ENCODE peak calls at places on chromosomes 5 and 9, in five cellular contexts. One of them, this sample, is unnamed.

GRCh38 chr5:61496406-61497307 is 164.6 kb downstream of the ZSWIM6 start:
- ATAC-seq in pancreas: no peak
- ATAC-seq in right cardiac atrium: peak; percentile 72
- ATAC-seq in natural killer cell: no peak
- ATAC-seq in activated T-cell treated with anti-CD3 and anti-CD28 coated beads, Interleukin-2, amount 50 U/mL, for 72 hours: no peak
- ATAC-seq in this sample: no peak

GRCh38 chr5:132656774-132657355 is 1.1 kb upstream of the IL13 start:
- ATAC-seq in pancreas: no peak
- ATAC-seq in right cardiac atrium: peak; percentile 20
- ATAC-seq in natural killer cell: no peak
- ATAC-seq in activated T-cell treated with anti-CD3 and anti-CD28 coated beads, Interleukin-2, amount 50 U/mL, for 72 hours: peak; percentile 20
- ATAC-seq in this sample: no peak

GRCh38 chr9:71944754-71945409 is 33.4 kb downstream of the C9orf85 start:
- ATAC-seq in pancreas: no peak
- ATAC-seq in right cardiac atrium: no peak
- ATAC-seq in natural killer cell: no peak
- ATAC-seq in activated T-cell treated with anti-CD3 and anti-CD28 coated beads, Interleukin-2, amount 50 U/mL, for 72 hours: no peak
- ATAC-seq in this sample: no peak

GRCh38 chr5:83911367-83911919 is 190.8 kb upstream of the HAPLN1 start:
- ATAC-seq in pancreas: no peak
- ATAC-seq in right cardiac atrium: no peak
- ATAC-seq in natural killer cell: no peak
- ATAC-seq in activated T-cell treated with anti-CD3 and anti-CD28 coated beads, Interleukin-2, amount 50 U/mL, for 72 hours: no peak
- ATAC-seq in this sample: no peak

GRCh38 chr9:135968083-135968476 is 6.9 kb upstream of the UBAC1 start:
- ATAC-seq in pancreas: no peak
- ATAC-seq in right cardiac atrium: no peak
- ATAC-seq in natural killer cell: no peak
- ATAC-seq in activated T-cell treated with anti-CD3 and anti-CD28 coated beads, Interleukin-2, amount 50 U/mL, for 72 hours: no peak
- ATAC-seq in this sample: no peak

GRCh38 chr9:84990850-84991505 is 321.4 kb downstream of the NTRK2 start:
- ATAC-seq in pancreas: no peak
- ATAC-seq in right cardiac atrium: no peak
- ATAC-seq in natural killer cell: no peak
- ATAC-seq in activated T-cell treated with anti-CD3 and anti-CD28 coated beads, Interleukin-2, amount 50 U/mL, for 72 hours: no peak
- ATAC-seq in this sample: no peak

GRCh38 chr9:105457560-105458294 is 9.9 kb downstream of the FSD1L start:
- ATAC-seq in pancreas: peak; percentile 88
- ATAC-seq in right cardiac atrium: peak; percentile 77
- ATAC-seq in natural killer cell: no peak
- ATAC-seq in activated T-cell treated with anti-CD3 and anti-CD28 coated beads, Interleukin-2, amount 50 U/mL, for 72 hours: no peak
- ATAC-seq in this sample: no peak

GRCh38 chr5:143931389-143931984 is 119.5 kb downstream of the HMHB1 start:
- ATAC-seq in pancreas: no peak
- ATAC-seq in right cardiac atrium: peak; percentile 70
- ATAC-seq in natural killer cell: no peak
- ATAC-seq in activated T-cell treated with anti-CD3 and anti-CD28 coated beads, Interleukin-2, amount 50 U/mL, for 72 hours: no peak
- ATAC-seq in this sample: no peak

GRCh38 chr9:72588336-72588735 is 66.9 kb downstream of the TMC1 start:
- ATAC-seq in pancreas: no peak
- ATAC-seq in right cardiac atrium: no peak
- ATAC-seq in natural killer cell: no peak
- ATAC-seq in activated T-cell treated with anti-CD3 and anti-CD28 coated beads, Interleukin-2, amount 50 U/mL, for 72 hours: no peak
- ATAC-seq in this sample: no peak

GRCh38 chr9:101465330-101465915 is 29.8 kb upstream of the ALDOB start:
- ATAC-seq in pancreas: peak; percentile 76
- ATAC-seq in right cardiac atrium: peak; percentile 88
- ATAC-seq in natural killer cell: no peak
- ATAC-seq in activated T-cell treated with anti-CD3 and anti-CD28 coated beads, Interleukin-2, amount 50 U/mL, for 72 hours: peak; percentile 65
- ATAC-seq in this sample: no peak

GRCh38 chr5:160211352-160211751 is 18.0 kb upstream of the FABP6 start:
- ATAC-seq in pancreas: no peak
- ATAC-seq in right cardiac atrium: peak; percentile 89
- ATAC-seq in natural killer cell: no peak
- ATAC-seq in activated T-cell treated with anti-CD3 and anti-CD28 coated beads, Interleukin-2, amount 50 U/mL, for 72 hours: no peak
- ATAC-seq in this sample: no peak

GRCh38 chr9:87959916-87960581 is 14.3 kb downstream of the CDK20 start:
- ATAC-seq in pancreas: peak; percentile 83
- ATAC-seq in right cardiac atrium: no peak
- ATAC-seq in natural killer cell: no peak
- ATAC-seq in activated T-cell treated with anti-CD3 and anti-CD28 coated beads, Interleukin-2, amount 50 U/mL, for 72 hours: no peak
- ATAC-seq in this sample: no peak

This sample was measured in activated CD4-positive, CD25-positive, alpha-beta regulatory T cell treated with anti-CD3 and anti-CD28 coated beads, Interleukin-2, amount 50 U/mL, for 24 hours.